ENCODE peak calls at places on chromosome 21, in ten cellular contexts. H is GM20000; S is effector memory CD4-positive, alpha-beta T cell; T is left cardiac atrium; Q is thoracic aorta; X is effector CD8-positive, alpha-beta T cell; M is IMR-90; E is RWPE1; G is brain microvascular endothelial cell; Y is CD8-positive, alpha-beta T cell. R is an unnamed sample.

GRCh38 chr21:41369105-41369914 is 7.5 kb downstream of the MX2 start:
- DNase-seq in E (no peak), H (peak), Y (peak), T (peak), Q (no peak), G (no peak), M (no peak), S (no peak), X (peak), R (no peak)

GRCh38 chr21:35225573-35225972 is 176.5 kb upstream of the RUNX1 start:
- DNase-seq in Y (no peak), Q (no peak), E (no peak), X (no peak), M (no peak), G (no peak), S (no peak), T (no peak), H (no peak), R (no peak)

GRCh38 chr21:39022035-39022900 is 161.0 kb downstream of the PSMG1 start:
- DNase-seq in M (no peak), Y (no peak), X (no peak), T (no peak), Q (no peak), S (no peak), G (no peak), E (no peak), H (no peak), R (no peak)

GRCh38 chr21:32278068-32278467 is 781 bp downstream of the MIS18A start:
- DNase-seq in S (no peak), Q (no peak), H (no peak), M (no peak), X (no peak), Y (no peak), G (no peak), E (peak), T (no peak), R (no peak)

GRCh38 chr21:21631961-21632360 is 633.8 kb downstream of the NCAM2 start:
- DNase-seq in M (peak), S (no peak), H (no peak), E (no peak), Q (no peak), T (peak), Y (no peak), X (no peak), G (no peak), R (no peak)

GRCh38 chr21:44483288-44484237 is 28.3 kb downstream of the LRRC3 start:
- DNase-seq in G (no peak), H (no peak), M (peak), S (no peak), Y (no peak), T (no peak), E (no peak), Q (no peak), X (no peak), R (no peak)

GRCh38 chr21:36155603-36156338 is 853 bp upstream of the DOP1B start:
- DNase-seq in Y (peak), Q (no peak), S (peak), T (peak), H (no peak), E (no peak), X (no peak), M (no peak), G (no peak), R (no peak)

GRCh38 chr21:26966360-26966977 is 419 bp downstream of the ADAMTS5 start:
- DNase-seq in M (peak), T (peak), Y (no peak), S (no peak), X (no peak), Q (no peak), E (no peak), G (no peak), H (no peak), R (no peak)

GRCh38 chr21:21682172-21682571 is 684.0 kb downstream of the NCAM2 start:
- DNase-seq in Q (no peak), E (no peak), G (peak), M (peak), T (no peak), Y (no peak), X (no peak), S (no peak), H (no peak), R (no peak)

GRCh38 chr21:33962290-33962689 is 46.7 kb upstream of the ATP5PO start:
- DNase-seq in T (no peak), E (no peak), S (no peak), H (no peak), G (no peak), Q (no peak), X (no peak), Y (no peak), M (no peak), R (no peak)

GRCh38 chr21:42839271-42840231 is 39.8 kb downstream of the WDR4 start:
- DNase-seq in Y (no peak), Q (no peak), G (no peak), S (no peak), M (no peak), H (peak), X (no peak), T (no peak), E (no peak), R (peak)

GRCh38 chr21:22855581-22855980 is 1857.4 kb downstream of the NCAM2 start:
- DNase-seq in E (peak), Q (no peak), H (no peak), Y (no peak), S (no peak), X (no peak), M (no peak), T (no peak), G (no peak), R (no peak)

GRCh38 chr21:36732761-36733160 is 33.8 kb downstream of the SIM2 start:
- DNase-seq in E (no peak), Q (no peak), M (no peak), H (no peak), X (no peak), Y (no peak), T (no peak), S (no peak), G (no peak), R (no peak)

GRCh38 chr21:41443562-41443961 is 17.5 kb downstream of the MX1 start:
- DNase-seq in G (no peak), Q (no peak), E (no peak), X (no peak), Y (no peak), S (no peak), M (no peak), T (no peak), H (no peak), R (no peak)